ENCODE peak calls at places on chromosomes 1 and 21, in five cellular contexts. L is GM03348; T is activated T-helper 1 cell treated with Interleukin-2 at 50 U/mL for 16 hours; U is stimulated activated CD4-positive, alpha-beta T cell treated with anti-CD3 and anti-CD28 coated beads, TNF-alpha, amount 100 ng/mL, for 1 hour; S is stimulated activated CD8-positive, alpha-beta memory T cell treated with anti-CD3 and anti-CD28 coated beads, Interleukin-4, amount 100 ng/mL, for 24 hours. Z is an unnamed sample.

GRCh38 chr1:6783956-6784559 is 1.2 kb upstream of the CAMTA1 start:
- DNase-seq in L (no peak), T (no peak), U (no peak), S (no peak), Z (no peak)

GRCh38 chr1:230581446-230582079 is 60.7 kb upstream of the COG2 start:
- DNase-seq in L (no peak), T (no peak), U (no peak), S (no peak), Z (no peak)

GRCh38 chr1:212440419-212440818 is 7.7 kb downstream of the NENF start:
- DNase-seq in L (no peak), T (no peak), U (no peak), S (no peak), Z (no peak)

GRCh38 chr1:12528021-12528852 is 89.8 kb downstream of the DHRS3 start:
- DNase-seq in L (peak; percentile 67), T (no peak), U (no peak), S (no peak), Z (no peak)

GRCh38 chr1:89598450-89599331 is 34.2 kb upstream of the LRRC8C start:
- DNase-seq in L (peak; percentile 58), T (no peak), U (no peak), S (no peak), Z (no peak)

GRCh38 chr1:184595609-184596008 is 159.0 kb downstream of the EDEM3 start:
- DNase-seq in L (peak; percentile 71), T (no peak), U (no peak), S (no peak), Z (no peak)

GRCh38 chr1:219659682-219660081 is 46.8 kb upstream of the ZC3H11B start:
- DNase-seq in L (no peak), T (no peak), U (no peak), S (no peak), Z (no peak)

GRCh38 chr21:43312751-43313169 is 114.2 kb downstream of the SIK1 start:
- DNase-seq in L (no peak), T (no peak), U (no peak), S (no peak), Z (no peak)

GRCh38 chr21:46411236-46411635 is 47.5 kb upstream of the DIP2A start:
- DNase-seq in L (no peak), T (no peak), U (no peak), S (no peak), Z (no peak)

GRCh38 chr1:177648138-177648537 is 321.7 kb downstream of the SEC16B start:
- DNase-seq in L (no peak), T (no peak), U (no peak), S (no peak), Z (no peak)

GRCh38 chr1:224880593-224881307 is 48.7 kb upstream of the DNAH14 start:
- DNase-seq in L (no peak), T (no peak), U (no peak), S (no peak), Z (no peak)

GRCh38 chr21:34054259-34054658 is 19.1 kb upstream of the MRPS6 start:
- DNase-seq in L (no peak), T (no peak), U (no peak), S (no peak), Z (no peak)

GRCh38 chr1:59156526-59157196 is 140.2 kb upstream of the FGGY start:
- DNase-seq in L (no peak), T (no peak), U (no peak), S (no peak), Z (no peak)

GRCh38 chr1:46248122-46248920 is 758 bp downstream of the RAD54L start:
- DNase-seq in L (no peak), T (no peak), U (no peak), S (no peak), Z (peak; percentile 17)

Z was measured in stimulated activated effector memory CD8-positive, alpha-beta T cell treated with anti-CD3 and anti-CD28 coated beads, Interleukin-12 subunit alpha, Interleukin-12 subunit beta, amount 100 ng/mL, for 72 hours.